ENCODE peak calls at places on chromosomes 1 and 21, in nine cellular contexts. N is uterus, D is transverse colon, O is K562, S is IMR-90, E is heart left ventricle, H is H1, F is tibial nerve, Q is adrenal gland. T is an unnamed sample.

GRCh38 chr1:162008799-162009198 is 14.9 kb downstream of the OLFML2B start:
- DNase-seq in N (no peak), D (no peak), O (no peak), S (no peak), E (no peak), H (no peak), F (no peak), Q (no peak), T (no peak)

GRCh38 chr1:227815468-227816409 is at the start of gene PRSS38:
- DNase-seq in N (no peak), D (no peak), O (no peak), S (no peak), E (no peak), H (no peak), F (no peak), Q (no peak), T (no peak)

GRCh38 chr1:156435551-156436318 is 64.8 kb downstream of the MEF2D start:
- DNase-seq in N (no peak), D (no peak), O (no peak), S (no peak), E (no peak), H (no peak), F (no peak), Q (no peak), T (no peak)

GRCh38 chr1:193431265-193431977 is 245.0 kb upstream of the B3GALT2 start:
- DNase-seq in N (no peak), D (no peak), O (no peak), S (no peak), E (no peak), H (no peak), F (no peak), Q (no peak), T (no peak)

GRCh38 chr1:226432586-226433360 is 24.9 kb upstream of the PARP1 start:
- DNase-seq in N (no peak), D (no peak), O (no peak), S (no peak), E (no peak), H (no peak), F (no peak), Q (no peak), T (no peak)

GRCh38 chr21:41828884-41829360 is 50.2 kb downstream of the PRDM15 start:
- DNase-seq in N (no peak), D (no peak), O (no peak), S (no peak), E (no peak), H (no peak), F (no peak), Q (no peak), T (no peak)

GRCh38 chr1:38360807-38361206 is 314.2 kb upstream of the POU3F1 start:
- DNase-seq in N (no peak), D (no peak), O (no peak), S (no peak), E (no peak), H (no peak), F (no peak), Q (no peak), T (no peak)

GRCh38 chr1:7491089-7491817 is 279.8 kb upstream of the VAMP3 start:
- DNase-seq in N (peak), D (no peak), O (no peak), S (peak), E (no peak), H (no peak), F (no peak), Q (no peak), T (peak)

GRCh38 chr1:180594723-180595122 is 36.0 kb downstream of the OVAAL start:
- DNase-seq in N (no peak), D (no peak), O (peak), S (no peak), E (no peak), H (no peak), F (no peak), Q (no peak), T (no peak)

GRCh38 chr1:201020040-201020591 is 3.4 kb downstream of the KIF21B start:
- DNase-seq in N (no peak), D (peak), O (peak), S (no peak), E (no peak), H (no peak), F (no peak), Q (no peak), T (no peak)

GRCh38 chr21:42027804-42028753 is 17.9 kb upstream of the ZBTB21 start:
- DNase-seq in N (no peak), D (no peak), O (no peak), S (no peak), E (no peak), H (no peak), F (no peak), Q (no peak), T (no peak)

GRCh38 chr1:225877570-225877969 is 4.6 kb downstream of the TMEM63A start:
- DNase-seq in N (peak), D (peak), O (peak), S (peak), E (peak), H (peak), F (peak), Q (peak), T (peak)

GRCh38 chr1:170010443-170010842 is 64.1 kb downstream of the KIFAP3 start:
- DNase-seq in N (peak), D (peak), O (peak), S (peak), E (peak), H (no peak), F (peak), Q (peak), T (peak)

GRCh38 chr21:42621166-42621827 is 32.1 kb upstream of the PDE9A start:
- DNase-seq in N (peak), D (peak), O (no peak), S (no peak), E (no peak), H (no peak), F (no peak), Q (no peak), T (no peak)

GRCh38 chr1:246110343-246111219 is 396.5 kb downstream of the SMYD3 start:
- DNase-seq in N (no peak), D (peak), O (peak), S (peak), E (no peak), H (no peak), F (no peak), Q (no peak), T (no peak)
- TF ChIP-seq POLR2A in N (no peak), D (no peak), O (no peak), S (no peak), E (no peak), H (no peak), F (no peak), Q (no peak), T (no peak)

GRCh38 chr1:235326719-235327558 is 1.0 kb downstream of the ARID4B start:
- DNase-seq in N (peak), D (peak), O (peak), S (no peak), E (peak), H (peak), F (peak), Q (peak), T (peak)

GRCh38 chr1:235330918-235331285 is 2.5 kb downstream of the GGPS1 start:
- DNase-seq in N (no peak), D (no peak), O (no peak), S (no peak), E (no peak), H (no peak), F (no peak), Q (no peak), T (no peak)

GRCh38 chr1:235329139-235329808 is 904 bp downstream of the GGPS1 start:
- DNase-seq in N (peak), D (peak), O (no peak), S (peak), E (no peak), H (peak), F (peak), Q (peak), T (peak)

GRCh38 chr1:235327559-235328270 is at the start of gene ARID4B:
- DNase-seq in N (no peak), D (no peak), O (peak), S (no peak), E (peak), H (peak), F (no peak), Q (no peak), T (no peak)

GRCh38 chr1:235328271-235329138 is at the start of gene GGPS1:
- DNase-seq in N (peak), D (peak), O (peak), S (peak), E (peak), H (peak), F (peak), Q (peak), T (peak)
- TF ChIP-seq POLR2A in N (peak), D (peak), O (peak), S (peak), E (peak), H (peak), F (peak), Q (peak), T (peak)

GRCh38 chr1:235864965-235865525 is 1.7 kb downstream of the LYST start:
- DNase-seq in N (no peak), D (no peak), O (no peak), S (no peak), E (no peak), H (no peak), F (no peak), Q (no peak), T (no peak)

GRCh38 chr1:235865565-235866206 is 1.0 kb downstream of the LYST start:
- DNase-seq in N (no peak), D (no peak), O (no peak), S (no peak), E (no peak), H (no peak), F (no peak), Q (no peak), T (peak)

GRCh38 chr1:235867903-235868469 is 1.3 kb upstream of the LYST start:
- DNase-seq in N (no peak), D (no peak), O (no peak), S (no peak), E (no peak), H (no peak), F (no peak), Q (no peak), T (no peak)

GRCh38 chr1:235866207-235866912 is at the start of gene LYST:
- DNase-seq in N (peak), D (peak), O (peak), S (peak), E (peak), H (no peak), F (peak), Q (peak), T (peak)

DNA sequence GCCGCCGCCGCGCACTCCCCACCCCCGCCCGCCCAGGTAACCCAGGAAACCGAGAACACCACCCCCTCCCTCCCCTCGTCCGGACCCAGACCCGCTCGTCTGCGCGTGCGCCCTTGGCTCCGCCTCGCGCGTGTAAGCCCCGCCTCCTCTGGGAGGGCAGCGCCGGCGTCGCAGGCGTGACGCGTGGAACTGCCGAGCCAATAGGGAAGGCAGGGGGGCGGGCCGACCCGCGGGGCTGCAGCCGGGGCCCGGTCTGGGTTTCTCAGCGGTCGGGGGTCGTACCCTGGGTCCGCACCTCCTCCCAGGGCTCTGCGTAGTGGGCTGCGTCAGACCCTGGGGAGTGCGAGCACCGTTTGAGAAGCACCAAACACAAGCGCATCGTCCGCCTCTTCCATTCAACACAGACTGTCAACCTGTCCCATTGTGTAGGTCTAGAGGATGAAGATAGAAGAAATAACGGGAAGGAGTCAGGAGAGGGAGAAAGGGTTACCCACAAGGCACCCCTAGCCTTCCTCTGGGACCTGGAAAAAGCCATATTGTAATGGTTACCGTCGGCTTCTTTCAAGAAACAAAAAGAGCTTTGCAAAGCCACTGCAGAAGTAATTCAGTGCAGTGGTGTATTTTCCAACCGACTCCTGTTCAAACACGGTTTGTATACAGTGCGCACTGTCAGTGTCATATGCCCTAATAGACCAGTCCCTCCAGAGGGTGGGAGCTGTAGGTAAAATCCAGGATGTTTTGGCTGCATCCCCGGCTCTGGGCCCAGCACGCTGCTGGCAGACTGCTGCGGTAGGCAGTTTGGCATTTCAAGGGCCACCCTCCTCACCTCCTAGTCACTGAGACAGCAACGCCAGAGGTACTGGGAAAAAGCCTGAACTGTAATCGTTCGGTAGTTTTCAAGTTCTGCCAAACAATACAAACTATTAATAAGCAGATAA is 476 bp upstream of the LYST start:
- DNase-seq in N (peak), D (peak), O (peak), S (peak), E (peak), H (peak), F (peak), Q (peak), T (peak)
- TF ChIP-seq POLR2A in N (peak), D (peak), O (peak), S (peak), E (peak), H (no peak), F (peak), Q (peak), T (peak)

GRCh38 chr1:154627247-154628121 is 19.5 kb upstream of the ADAR start:
- DNase-seq in N (peak), D (peak), O (peak), S (peak), E (peak), H (peak), F (peak), Q (peak), T (peak)
- TF ChIP-seq POLR2A in N (no peak), D (peak), O (peak), S (peak), E (peak), H (peak), F (no peak), Q (no peak), T (no peak)

GRCh38 chr1:1013105-1013921 is at the start of gene ISG15:
- DNase-seq in N (peak), D (peak), O (peak), S (peak), E (peak), H (peak), F (peak), Q (peak), T (peak)
- TF ChIP-seq POLR2A in N (peak), D (peak), O (peak), S (peak), E (peak), H (no peak), F (peak), Q (no peak), T (peak)

DNA sequence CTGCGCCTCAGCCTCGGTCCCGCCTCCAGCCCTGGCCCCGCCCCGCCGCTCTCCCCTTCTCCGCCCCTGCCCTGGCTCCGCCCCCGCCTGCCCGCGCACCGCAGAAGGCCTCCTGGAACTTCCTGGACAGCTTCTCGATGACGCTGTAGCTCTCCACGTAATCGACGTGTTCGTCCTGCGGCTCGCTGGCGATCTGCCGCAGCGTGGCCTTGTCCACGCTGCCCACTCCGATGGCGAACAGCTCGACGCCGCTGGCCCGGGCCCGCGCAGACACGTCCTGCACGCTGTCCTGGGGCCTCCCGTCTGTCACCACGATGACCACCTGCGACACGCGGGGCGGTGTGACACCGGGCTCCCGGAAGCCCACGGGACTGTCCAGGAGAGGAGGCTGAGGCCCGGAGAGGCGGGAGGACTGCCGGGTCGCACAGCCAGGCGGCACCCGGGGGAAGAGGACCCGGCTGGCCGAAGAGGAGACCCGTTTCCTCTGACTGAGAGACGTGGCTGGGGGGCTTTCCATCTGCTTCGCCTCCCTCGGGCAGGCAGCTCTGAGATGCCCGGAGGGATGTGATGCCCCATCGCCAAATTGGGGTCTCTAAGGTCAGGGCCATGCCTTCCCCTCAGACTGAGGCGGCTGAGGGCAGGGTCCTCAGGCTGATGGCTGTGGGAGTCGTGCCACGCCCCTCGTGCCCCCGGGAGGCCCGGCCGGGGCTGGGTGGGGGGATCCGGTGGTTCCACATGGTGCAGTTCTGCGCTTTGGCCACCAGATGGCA is 4.6 kb downstream of the MATN1 start:
- DNase-seq in N (peak), D (peak), O (peak), S (peak), E (no peak), H (peak), F (peak), Q (peak), T (peak)
- TF ChIP-seq POLR2A in N (peak), D (peak), O (peak), S (peak), E (peak), H (no peak), F (peak), Q (peak), T (no peak)

DNA sequence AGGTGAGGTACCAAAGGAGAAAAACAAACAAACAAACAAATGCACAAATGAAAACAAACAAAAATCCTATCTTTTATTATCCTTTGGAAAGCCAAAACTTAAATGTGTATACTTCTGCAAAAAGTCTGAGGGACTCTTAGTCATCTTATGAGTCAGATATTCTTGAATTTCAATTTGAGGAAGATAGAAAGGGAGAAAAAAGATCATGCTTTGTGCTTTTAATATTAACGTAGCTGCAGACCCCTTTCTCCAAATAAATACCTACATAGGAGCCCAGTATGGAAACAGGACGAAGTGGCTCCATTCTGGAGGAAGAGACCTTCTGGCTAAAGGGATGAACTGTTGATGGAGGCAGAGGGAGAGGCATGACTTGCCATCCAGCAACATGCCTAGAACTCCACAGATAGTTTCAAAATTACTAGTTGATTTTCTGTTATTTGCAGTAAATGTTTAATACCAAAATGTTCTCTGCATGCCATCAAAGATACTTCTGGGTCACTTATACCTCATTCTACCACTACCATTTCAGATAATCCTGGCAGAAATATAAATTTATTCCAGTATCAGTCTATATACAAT is 25.4 kb downstream of the NUP210L start:
- DNase-seq in N (no peak), D (no peak), O (no peak), S (peak), E (no peak), H (no peak), F (no peak), Q (no peak), T (no peak)
- TF ChIP-seq POLR2A in N (no peak), D (no peak), O (no peak), S (no peak), E (no peak), H (no peak), F (no peak), Q (no peak), T (no peak)

DNA sequence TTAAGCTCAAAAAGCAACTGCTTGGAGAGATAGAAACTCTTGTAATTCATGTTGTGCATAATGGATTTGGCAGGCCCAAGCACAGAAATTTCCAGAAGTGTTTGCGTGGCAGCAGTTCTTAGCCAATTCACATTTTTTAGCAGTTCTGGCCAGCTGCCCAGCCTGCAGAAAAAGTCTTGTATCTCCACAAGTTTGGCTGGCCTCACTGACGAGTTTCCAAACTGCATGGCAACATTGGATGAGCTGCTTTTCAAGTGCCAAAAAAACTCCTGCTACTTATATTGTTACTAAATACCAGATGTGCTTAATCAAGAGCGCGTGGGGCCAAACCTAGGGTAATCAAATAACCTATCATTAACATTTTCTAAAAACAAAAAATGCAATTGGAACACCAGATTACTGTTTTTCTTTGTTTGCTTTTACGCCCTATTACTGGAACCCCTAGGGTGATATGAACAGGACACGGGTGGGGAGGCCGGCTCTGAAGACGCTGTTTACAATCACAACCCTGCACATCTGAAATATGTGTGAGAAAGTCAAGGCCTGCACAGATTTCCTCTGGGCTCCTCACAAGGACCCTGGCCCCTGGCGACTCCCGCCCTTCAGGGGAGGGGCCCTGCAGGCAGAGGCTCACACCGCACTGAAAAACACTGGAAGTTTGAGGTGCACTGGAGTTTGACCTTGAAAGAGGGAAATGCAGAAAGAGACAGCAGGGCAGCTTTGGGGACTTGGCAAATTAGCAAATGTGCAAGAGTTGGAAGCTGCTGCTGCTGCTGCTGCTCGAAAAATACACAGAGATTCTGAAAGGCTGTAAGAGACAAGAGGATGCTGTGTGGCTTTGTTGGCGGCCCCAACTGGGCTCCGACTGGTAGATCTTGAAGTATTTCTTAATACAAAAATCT is 55.2 kb upstream of the TARBP1 start:
- DNase-seq in N (peak), D (peak), O (no peak), S (peak), E (peak), H (no peak), F (peak), Q (peak), T (peak)
- TF ChIP-seq POLR2A in N (no peak), D (no peak), O (no peak), S (no peak), E (no peak), H (no peak), F (no peak), Q (no peak), T (no peak)

GRCh38 chr1:26826261-26827201 is at the start of gene ZDHHC18:
- DNase-seq in N (peak), D (peak), O (peak), S (peak), E (peak), H (peak), F (peak), Q (peak), T (peak)
- TF ChIP-seq POLR2A in N (peak), D (peak), O (no peak), S (no peak), E (no peak), H (no peak), F (peak), Q (no peak), T (no peak)

T was measured in testis.